ENCODE peak calls at places on chromosomes 16 and 17, in five cellular contexts. Y, C, Q, K and R are unnamed samples.
A peak's percentile ranks its signal among the peaks of the same experiment; 100 is the strongest.

GRCh38 chr17:31489295-31490018 is 98.0 kb downstream of the RAB11FIP4 start:
- DNase-seq in Y (no peak), C (no peak), Q (no peak), K (no peak), R (no peak)

GRCh38 chr17:32483451-32484019 is 3.3 kb upstream of the CDK5R1 start:
- DNase-seq in Y (peak; percentile 77), C (peak; percentile 56), Q (no peak), K (peak; percentile 90), R (no peak)

GRCh38 chr17:79420318-79421243 is 190.3 kb downstream of the RBFOX3 start:
- DNase-seq in Y (peak; percentile 1), C (no peak), Q (no peak), K (peak; percentile 54), R (no peak)

GRCh38 chr17:19533718-19534561 is at the start of gene SLC47A1:
- DNase-seq in Y (no peak), C (no peak), Q (no peak), K (peak; percentile 27), R (no peak)

GRCh38 chr16:9447699-9448098 is 356.3 kb downstream of the HAPSTR1 start:
- DNase-seq in Y (no peak), C (no peak), Q (no peak), K (no peak), R (no peak)

GRCh38 chr17:8118769-8119574 is 658 bp upstream of the ALOXE3 start:
- DNase-seq in Y (peak; percentile 86), C (peak; percentile 81), Q (peak; percentile 51), K (peak; percentile 84), R (no peak)

GRCh38 chr16:16105646-16106045 is 117.6 kb downstream of the ABCC6 start:
- DNase-seq in Y (no peak), C (no peak), Q (no peak), K (no peak), R (no peak)

GRCh38 chr16:81210807-81211206 is 27.7 kb upstream of the BCO1 start:
- DNase-seq in Y (no peak), C (no peak), Q (no peak), K (no peak), R (no peak)

GRCh38 chr16:79972053-79972704 is 371.6 kb upstream of the MAF start:
- DNase-seq in Y (no peak), C (no peak), Q (no peak), K (no peak), R (no peak)

GRCh38 chr17:36602030-36602737 is 801 bp downstream of the MRM1 start:
- DNase-seq in Y (no peak), C (no peak), Q (no peak), K (peak; percentile 18), R (no peak)

GRCh38 chr16:4931381-4931780 is 5.6 kb downstream of the PPL start:
- DNase-seq in Y (no peak), C (no peak), Q (no peak), K (no peak), R (no peak)

GRCh38 chr16:65884018-65884417 is 482.5 kb upstream of the CDH5 start:
- DNase-seq in Y (no peak), C (no peak), Q (no peak), K (no peak), R (no peak)

GRCh38 chr16:27639588-27640276 is 89.8 kb downstream of the KATNIP start:
- DNase-seq in Y (peak; percentile 67), C (no peak), Q (no peak), K (peak; percentile 75), R (no peak)

GRCh38 chr17:11705111-11705510 is 106.8 kb downstream of the DNAH9 start:
- DNase-seq in Y (no peak), C (no peak), Q (no peak), K (no peak), R (no peak)

GRCh38 chr16:86768231-86768791 is 190.0 kb downstream of the FOXL1 start:
- DNase-seq in Y (no peak), C (no peak), Q (no peak), K (no peak), R (no peak)

GRCh38 chr17:1142503-1143095 is 37.2 kb downstream of the ABR start:
- DNase-seq in Y (no peak), C (no peak), Q (no peak), K (peak; percentile 61), R (no peak)

GRCh38 chr17:47120521-47121095 is 68.5 kb downstream of the CDC27 start:
- DNase-seq in Y (no peak), C (no peak), Q (no peak), K (no peak), R (no peak)

GRCh38 chr16:81600275-81600674 is 155.7 kb downstream of the CMIP start:
- DNase-seq in Y (peak; percentile 29), C (no peak), Q (no peak), K (peak; percentile 71), R (no peak)

GRCh38 chr16:88649195-88649923 is 1.5 kb downstream of the CYBA start:
- DNase-seq in Y (no peak), C (no peak), Q (no peak), K (no peak), R (no peak)

GRCh38 chr16:88651989-88652762 is 1.3 kb upstream of the CYBA start:
- DNase-seq in Y (no peak), C (no peak), Q (no peak), K (no peak), R (no peak)

GRCh38 chr16:88650749-88651275 is at the start of gene CYBA:
- DNase-seq in Y (peak; percentile 26), C (peak; percentile 47), Q (no peak), K (peak; percentile 71), R (no peak)

GRCh38 chr16:88651276-88651988 is 579 bp upstream of the CYBA start:
- DNase-seq in Y (no peak), C (no peak), Q (no peak), K (no peak), R (peak; percentile 68)

GRCh38 chr16:88649924-88650748 is 717 bp downstream of the CYBA start:
- DNase-seq in Y (no peak), C (no peak), Q (no peak), K (peak; percentile 40), R (no peak)
- H3K4me1 ChIP-seq in Y (peaks cover 9% of the 10 kb centered on the region), C (peaks cover 24% of the 10 kb centered on the region), Q (peaks cover 15% of the 10 kb centered on the region), K (peaks cover 6% of the 10 kb centered on the region), R (peaks cover 7% of the 10 kb centered on the region)

DNA sequence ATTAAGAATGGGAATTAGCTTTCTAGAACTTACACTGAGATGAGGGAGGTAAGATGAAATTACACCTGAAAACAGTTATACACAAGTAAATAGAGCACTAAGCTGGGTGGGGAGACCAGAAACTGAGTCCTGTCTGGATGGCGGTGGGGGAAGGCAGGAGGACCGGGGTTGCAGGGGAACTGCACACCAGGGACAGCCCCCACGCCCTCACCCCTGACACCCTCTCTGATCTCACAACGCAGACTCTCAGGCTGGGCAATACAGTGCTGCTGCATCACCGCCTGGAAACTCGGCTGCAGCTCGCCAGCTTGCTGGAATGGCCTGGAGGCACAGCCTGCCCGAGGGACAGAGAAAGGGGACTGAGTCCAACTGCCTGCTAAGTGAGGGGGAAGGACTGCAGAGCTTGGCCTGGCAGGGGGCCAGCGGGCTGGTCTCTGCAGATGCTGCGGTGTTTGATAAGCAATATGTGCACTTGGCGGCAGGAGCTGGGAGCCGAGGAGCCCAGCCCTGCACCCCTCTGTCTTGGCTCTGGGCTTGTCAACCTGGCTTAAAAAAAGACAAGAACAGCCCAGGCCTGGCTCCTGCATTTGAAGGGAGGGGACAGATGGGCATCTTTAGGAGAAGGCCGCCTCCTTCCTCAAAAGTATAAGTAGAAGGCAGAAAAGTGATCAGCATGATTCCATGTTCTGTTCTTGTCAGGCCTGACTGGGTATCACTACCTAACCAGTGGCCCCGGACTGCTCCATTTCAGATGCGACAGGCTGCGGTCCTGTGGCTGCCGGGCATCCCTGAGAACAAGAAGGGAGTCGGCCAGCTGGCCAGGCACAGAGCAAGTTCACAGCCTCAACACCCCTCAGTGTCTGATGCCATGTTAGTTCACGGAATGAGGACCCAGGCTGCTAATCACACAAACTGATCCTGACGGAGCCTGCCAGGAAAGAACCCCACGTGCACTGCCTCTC is 30.2 kb downstream of the SPHK1 start:
- DNase-seq in Y (peak; percentile 62), C (peak; percentile 36), Q (peak; percentile 11), K (peak; percentile 81), R (no peak)
- H3K27ac ChIP-seq in Y (no peak overlapping the region), C (no peak overlapping the region), Q (no peak overlapping the region), K (peak overlapping the region; percentile 56), R (no peak overlapping the region)

GRCh38 chr16:73890524-73891500 is 405.8 kb upstream of the PSMD7 start:
- DNase-seq in Y (peak; percentile 52), C (no peak), Q (no peak), K (peak; percentile 26), R (no peak)
- H3K27me3 ChIP-seq in Y (no peaks in the 10 kb centered on the region), C (no peaks in the 10 kb centered on the region), Q (no peaks in the 10 kb centered on the region), K (no peaks in the 10 kb centered on the region), R (no peaks in the 10 kb centered on the region)

GRCh38 chr17:78415821-78416301 is 37.4 kb downstream of the PGS1 start:
- DNase-seq in Y (no peak), C (no peak), Q (no peak), K (no peak), R (no peak)

GRCh38 chr17:78416791-78417530 is 38.5 kb downstream of the PGS1 start:
- DNase-seq in Y (peak; percentile 47), C (no peak), Q (no peak), K (peak; percentile 79), R (no peak)

GRCh38 chr17:78412403-78412802 is 34.0 kb downstream of the PGS1 start:
- DNase-seq in Y (no peak), C (no peak), Q (no peak), K (peak; percentile 36), R (no peak)

GRCh38 chr17:78416311-78416711 is 37.9 kb downstream of the PGS1 start:
- DNase-seq in Y (no peak), C (no peak), Q (no peak), K (peak; percentile 58), R (no peak)

DNA sequence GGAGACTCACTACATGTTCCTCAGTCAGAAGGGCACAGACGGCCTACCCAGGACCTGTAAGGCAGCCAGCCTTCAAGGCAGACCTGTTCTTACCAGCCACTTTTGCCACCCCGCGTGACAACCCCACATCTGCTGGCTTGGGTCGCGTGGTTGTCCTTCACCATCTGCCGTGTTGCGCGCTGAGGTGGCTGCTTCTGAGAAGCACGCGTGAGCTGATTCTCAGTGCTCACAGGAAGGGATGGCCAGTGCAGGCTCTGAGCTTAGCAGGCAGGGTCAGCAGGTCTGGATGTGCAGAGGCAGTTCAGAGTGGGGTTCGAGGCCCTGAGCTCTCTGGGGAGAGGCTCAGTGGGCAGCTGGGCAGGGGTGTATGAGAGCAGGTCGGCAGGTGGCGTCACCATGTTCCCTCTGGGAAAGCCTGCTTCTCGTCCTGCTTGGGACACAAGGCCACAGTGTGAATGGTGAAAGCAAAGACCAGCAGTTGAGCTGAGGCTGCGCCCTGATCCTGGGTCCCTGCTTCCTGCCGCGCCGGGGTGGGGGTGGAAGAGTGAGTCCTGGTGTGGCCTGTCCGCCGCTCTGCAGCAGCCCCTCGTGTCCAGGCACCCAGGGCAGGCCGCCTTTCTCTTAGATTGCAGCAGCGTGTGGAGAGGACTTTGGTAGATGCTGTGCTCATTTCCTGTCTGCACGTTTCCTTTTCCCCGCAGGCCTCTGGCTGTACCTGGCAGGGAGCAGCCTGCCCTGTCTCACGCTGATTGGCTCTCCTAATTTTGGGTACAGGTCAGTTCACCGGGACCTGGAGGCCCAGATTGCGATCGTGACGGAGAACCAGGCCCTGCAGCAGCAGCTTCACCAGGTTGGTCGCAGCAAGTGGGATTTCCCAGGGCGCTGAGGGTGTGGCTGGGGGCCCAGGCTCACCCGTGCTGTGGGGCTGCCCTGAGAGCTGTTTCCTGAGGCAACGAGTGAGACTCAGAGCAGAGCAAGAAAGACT is 36.0 kb downstream of the PGS1 start:
- DNase-seq in Y (no peak), C (no peak), Q (no peak), K (no peak), R (no peak)
- H3K4me1 ChIP-seq in Y (peaks cover 3% of the 10 kb centered on the region), C (peaks cover 48% of the 10 kb centered on the region), Q (peaks cover 16% of the 10 kb centered on the region), K (peaks cover 60% of the 10 kb centered on the region), R (peaks cover 52% of the 10 kb centered on the region)